ENCODE peak calls at places on chromosomes 2 and 18, in ten cellular contexts. D is mucosa of descending colon; S is CD8-positive, alpha-beta T cell; U is adipocyte; J is GM23338; I is sigmoid colon; C is naive thymus-derived CD4-positive, alpha-beta T cell; X is stomach; A is pancreas; M is right atrium auricular region. L is an unnamed sample.

GRCh38 chr18:23412351-23412964 is 40.6 kb upstream of the RIOK3 start:
- DNase-seq in D (no peak), S (no peak), U (no peak), J (no peak), I (no peak), C (no peak), X (no peak), A (no peak), M (no peak), L (no peak)

GRCh38 chr2:219060821-219061791 is at the start of gene IHH:
- DNase-seq in D (peak; percentile 86), S (no peak), U (peak; percentile 42), J (peak; percentile 74), I (no peak), C (no peak), X (peak; percentile 79), A (peak; percentile 31), M (no peak), L (no peak)

GRCh38 chr2:77519164-77519887 is 2.9 kb downstream of the LRRTM4 start:
- DNase-seq in D (no peak), S (no peak), U (no peak), J (no peak), I (no peak), C (no peak), X (no peak), A (no peak), M (no peak), L (no peak)

GRCh38 chr2:9824956-9825720 is 18.1 kb upstream of the TAF1B start:
- DNase-seq in D (no peak), S (no peak), U (peak; percentile 25), J (no peak), I (no peak), C (no peak), X (no peak), A (no peak), M (no peak), L (no peak)

GRCh38 chr2:45988879-45989278 is 308.3 kb upstream of the EPAS1 start:
- DNase-seq in D (no peak), S (no peak), U (no peak), J (no peak), I (no peak), C (no peak), X (no peak), A (no peak), M (no peak), L (no peak)

GRCh38 chr2:12507295-12507694 is 209.4 kb upstream of the TRIB2 start:
- DNase-seq in D (no peak), S (peak; percentile 71), U (peak; percentile 77), J (no peak), I (no peak), C (no peak), X (no peak), A (no peak), M (no peak), L (no peak)

GRCh38 chr2:162457021-162457420 is 113.1 kb downstream of the GCA start:
- DNase-seq in D (no peak), S (no peak), U (no peak), J (no peak), I (no peak), C (no peak), X (no peak), A (no peak), M (no peak), L (no peak)

GRCh38 chr2:120758181-120759048 is 22.7 kb downstream of the GLI2 start:
- DNase-seq in D (no peak), S (no peak), U (peak; percentile 65), J (peak; percentile 53), I (peak; percentile 86), C (no peak), X (peak; percentile 24), A (no peak), M (no peak), L (peak; percentile 48)

GRCh38 chr2:196409376-196409775 is 230.1 kb upstream of the CCDC150 start:
- DNase-seq in D (no peak), S (no peak), U (peak; percentile 27), J (no peak), I (no peak), C (no peak), X (no peak), A (no peak), M (no peak), L (no peak)

GRCh38 chr2:196403471-196403870 is 232.1 kb upstream of the STK17B start:
- DNase-seq in D (no peak), S (no peak), U (peak; percentile 60), J (no peak), I (no peak), C (no peak), X (no peak), A (no peak), M (no peak), L (no peak)

GRCh38 chr2:196407675-196408265 is 231.7 kb upstream of the CCDC150 start:
- DNase-seq in D (no peak), S (no peak), U (no peak), J (no peak), I (no peak), C (no peak), X (no peak), A (no peak), M (no peak), L (no peak)

GRCh38 chr2:196399736-196400691 is 228.6 kb upstream of the STK17B start:
- DNase-seq in D (no peak), S (no peak), U (peak; percentile 95), J (no peak), I (no peak), C (no peak), X (no peak), A (no peak), M (no peak), L (no peak)

DNA sequence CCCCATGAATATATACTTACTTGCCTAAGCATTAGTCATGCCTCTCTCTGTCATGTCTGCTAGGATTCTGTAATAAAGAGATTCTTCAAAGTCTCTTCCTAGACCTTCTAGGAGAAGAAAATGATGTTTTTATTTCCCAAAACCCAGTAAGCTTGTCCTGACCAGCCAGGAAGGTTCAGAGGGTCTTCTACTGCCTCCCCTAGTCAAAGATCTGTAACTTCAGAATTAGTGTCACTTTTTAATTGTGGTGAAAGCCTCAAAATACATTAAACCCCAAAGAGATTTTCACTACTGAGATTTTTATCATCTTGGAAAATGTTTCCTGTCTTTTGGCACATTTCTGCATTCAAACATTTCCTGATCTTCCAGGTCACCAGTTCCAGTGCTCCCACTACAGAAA is 232.9 kb upstream of the STK17B start:
- DNase-seq in D (no peak), S (no peak), U (peak; percentile 16), J (no peak), I (no peak), C (no peak), X (no peak), A (no peak), M (no peak), L (no peak)
- H3K4me1 ChIP-seq in D (no peaks in the 10 kb centered on the region), S (no peaks in the 10 kb centered on the region), U (peaks cover 13% of the 10 kb centered on the region), J (no peaks in the 10 kb centered on the region), I (peaks cover 12% of the 10 kb centered on the region), C (no peaks in the 10 kb centered on the region), X (no peaks in the 10 kb centered on the region), A (no peaks in the 10 kb centered on the region), M (peaks cover 27% of the 10 kb centered on the region), L (peaks cover 24% of the 10 kb centered on the region)

GRCh38 chr18:55484773-55485172 is 103.2 kb downstream of the TCF4 start:
- DNase-seq in D (no peak), S (no peak), U (no peak), J (no peak), I (no peak), C (no peak), X (no peak), A (no peak), M (no peak), L (no peak)

GRCh38 chr18:55486936-55487335 is 101.1 kb downstream of the TCF4 start:
- DNase-seq in D (no peak), S (no peak), U (no peak), J (no peak), I (no peak), C (no peak), X (no peak), A (no peak), M (no peak), L (no peak)

GRCh38 chr18:55487997-55488396 is 100.0 kb downstream of the TCF4 start:
- DNase-seq in D (no peak), S (no peak), U (no peak), J (no peak), I (no peak), C (no peak), X (no peak), A (no peak), M (no peak), L (no peak)

GRCh38 chr18:55483472-55483871 is 104.5 kb downstream of the TCF4 start:
- DNase-seq in D (no peak), S (no peak), U (no peak), J (no peak), I (no peak), C (no peak), X (no peak), A (no peak), M (no peak), L (no peak)

GRCh38 chr18:55485666-55486065 is 102.3 kb downstream of the TCF4 start:
- DNase-seq in D (no peak), S (no peak), U (peak; percentile 45), J (no peak), I (no peak), C (no peak), X (no peak), A (no peak), M (no peak), L (no peak)
- H3K4me1 ChIP-seq in D (no peaks in the 10 kb centered on the region), S (peaks cover 7% of the 10 kb centered on the region), U (peaks cover 6% of the 10 kb centered on the region), J (peaks cover 37% of the 10 kb centered on the region), I (peaks cover 31% of the 10 kb centered on the region), C (no peaks in the 10 kb centered on the region), X (peaks cover 5% of the 10 kb centered on the region), A (no peaks in the 10 kb centered on the region), M (peaks cover 30% of the 10 kb centered on the region), L (peaks cover 11% of the 10 kb centered on the region)

GRCh38 chr18:58212274-58212673 is 168.2 kb downstream of the NEDD4L start:
- DNase-seq in D (no peak), S (no peak), U (no peak), J (no peak), I (no peak), C (no peak), X (no peak), A (no peak), M (no peak), L (no peak)

GRCh38 chr18:58213931-58214431 is 170.0 kb downstream of the NEDD4L start:
- DNase-seq in D (peak; percentile 1), S (no peak), U (no peak), J (no peak), I (no peak), C (no peak), X (no peak), A (no peak), M (no peak), L (no peak)

GRCh38 chr18:58209326-58209725 is 165.3 kb downstream of the NEDD4L start:
- DNase-seq in D (no peak), S (no peak), U (no peak), J (no peak), I (no peak), C (no peak), X (no peak), A (no peak), M (no peak), L (no peak)

GRCh38 chr18:58213445-58213844 is 169.4 kb downstream of the NEDD4L start:
- DNase-seq in D (no peak), S (no peak), U (peak; percentile 76), J (no peak), I (no peak), C (no peak), X (no peak), A (no peak), M (no peak), L (no peak)

GRCh38 chr18:58211510-58211909 is 167.5 kb downstream of the NEDD4L start:
- DNase-seq in D (no peak), S (no peak), U (no peak), J (no peak), I (no peak), C (no peak), X (no peak), A (no peak), M (no peak), L (no peak)
- H3K4me1 ChIP-seq in D (peaks cover 28% of the 10 kb centered on the region), S (peaks cover 6% of the 10 kb centered on the region), U (peaks cover 38% of the 10 kb centered on the region), J (peaks cover 43% of the 10 kb centered on the region), I (peaks cover 39% of the 10 kb centered on the region), C (no peaks in the 10 kb centered on the region), X (peaks cover 40% of the 10 kb centered on the region), A (peaks cover 12% of the 10 kb centered on the region), M (peaks cover 18% of the 10 kb centered on the region), L (peaks cover 6% of the 10 kb centered on the region)

DNA sequence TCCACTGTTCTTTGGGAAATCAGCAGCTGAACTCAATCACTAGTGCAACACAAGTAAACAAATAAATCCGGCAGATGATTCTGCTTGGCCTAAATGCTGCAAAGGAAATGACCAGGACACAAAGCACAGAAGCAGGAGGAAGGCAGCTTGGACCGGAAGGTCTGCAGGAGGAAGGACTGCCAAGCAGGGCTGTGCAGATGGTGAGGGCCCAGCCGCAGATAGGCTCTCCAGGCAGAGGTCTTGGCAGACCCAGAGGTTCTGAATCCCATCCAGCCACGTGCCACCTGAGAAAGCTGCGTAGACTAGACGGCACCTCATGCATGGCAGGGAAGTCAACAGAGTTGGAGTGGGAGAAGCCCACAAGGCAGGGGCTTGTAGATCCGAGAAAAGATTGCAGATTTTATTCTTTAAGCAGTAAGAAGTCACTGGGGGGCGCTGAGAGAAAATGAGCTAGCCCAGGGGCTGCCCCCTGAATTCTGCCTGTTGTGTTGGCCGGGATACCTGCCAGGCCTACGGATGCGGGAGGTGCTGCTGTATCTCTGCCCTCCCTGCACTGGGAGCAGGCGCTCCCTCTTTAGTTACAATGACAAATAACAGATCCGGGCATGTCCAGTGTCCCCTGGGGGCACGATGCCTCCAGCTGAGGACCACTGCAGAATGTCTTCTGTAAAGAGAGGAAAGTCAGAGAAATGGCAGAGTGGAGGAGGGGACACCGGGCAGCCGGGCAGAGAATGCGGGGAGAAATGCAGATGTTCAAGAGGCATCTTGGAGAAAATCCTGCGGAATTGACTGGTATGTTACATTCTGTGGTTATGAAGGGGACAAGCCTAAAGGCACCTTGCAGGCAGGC is 153.5 kb downstream of the PXDN start:
- DNase-seq in D (no peak), S (no peak), U (no peak), J (peak; percentile 61), I (no peak), C (no peak), X (no peak), A (no peak), M (no peak), L (no peak)
- H3K4me1 ChIP-seq in D (peaks cover 6% of the 10 kb centered on the region), S (no peaks in the 10 kb centered on the region), U (peaks cover 22% of the 10 kb centered on the region), J (peaks cover 10% of the 10 kb centered on the region), I (peaks cover 28% of the 10 kb centered on the region), C (no peaks in the 10 kb centered on the region), X (peaks cover 21% of the 10 kb centered on the region), A (no peaks in the 10 kb centered on the region), M (peaks cover 32% of the 10 kb centered on the region), L (peaks cover 22% of the 10 kb centered on the region)

L was measured in upper lobe of left lung.